ENCODE peak calls at places on chromosome 13, in four cellular contexts. T is H1, L is GM12878, C is HepG2. Z is an unnamed sample.

GRCh38 chr13:66774046-66774445 is 456.1 kb downstream of the PCDH9 start:
- DNase-seq in T (no peak), L (no peak), C (no peak), Z (no peak)

GRCh38 chr13:79541426-79542049 is 60.6 kb downstream of the NDFIP2 start:
- DNase-seq in T (no peak), L (peak), C (peak), Z (peak)

GRCh38 chr13:98910501-98910951 is 67.3 kb downstream of the DOCK9 start:
- DNase-seq in T (no peak), L (no peak), C (peak), Z (no peak)

GRCh38 chr13:66513728-66514127 is 716.4 kb downstream of the PCDH9 start:
- DNase-seq in T (no peak), L (no peak), C (no peak), Z (no peak)

GRCh38 chr13:81686877-81687276 is 1346.0 kb upstream of the SPRY2 start:
- DNase-seq in T (no peak), L (no peak), C (no peak), Z (no peak)

GRCh38 chr13:64480648-64481047 is 2749.5 kb downstream of the PCDH9 start:
- DNase-seq in T (no peak), L (no peak), C (no peak), Z (no peak)

GRCh38 chr13:107185889-107186288 is 618.0 kb upstream of the ARGLU1 start:
- DNase-seq in T (no peak), L (no peak), C (no peak), Z (no peak)

GRCh38 chr13:87810920-87811344 is 139.8 kb downstream of the SLITRK5 start:
- DNase-seq in T (no peak), L (no peak), C (no peak), Z (no peak)

GRCh38 chr13:61709258-61709657 is 293.6 kb upstream of the PCDH20 start:
- DNase-seq in T (no peak), L (no peak), C (no peak), Z (no peak)

GRCh38 chr13:91133941-91134772 is 213.3 kb upstream of the MIR17HG start:
- DNase-seq in T (no peak), L (no peak), C (peak), Z (peak)

GRCh38 chr13:36673838-36674326 is at the start of gene SERTM1:
- DNase-seq in T (peak), L (no peak), C (no peak), Z (peak)

GRCh38 chr13:90445179-90445578 is 902.3 kb upstream of the MIR17HG start:
- DNase-seq in T (peak), L (no peak), C (no peak), Z (peak)

GRCh38 chr13:33722216-33722900 is 95.6 kb upstream of the RFC3 start:
- DNase-seq in T (no peak), L (no peak), C (no peak), Z (no peak)

GRCh38 chr13:24097064-24097463 is 63.5 kb upstream of the SPATA13 start:
- DNase-seq in T (no peak), L (peak), C (peak), Z (no peak)

GRCh38 chr13:101959016-101959415 is 442.8 kb downstream of the FGF14 start:
- DNase-seq in T (no peak), L (no peak), C (no peak), Z (no peak)

GRCh38 chr13:31018511-31018910 is 86.1 kb downstream of the TEX26 start:
- DNase-seq in T (no peak), L (no peak), C (no peak), Z (no peak)

GRCh38 chr13:85650613-85651012 is 148.6 kb downstream of the SLITRK6 start:
- DNase-seq in T (no peak), L (no peak), C (no peak), Z (no peak)

GRCh38 chr13:95571941-95572340 is 19.4 kb downstream of the CLDN10 start:
- DNase-seq in T (no peak), L (no peak), C (no peak), Z (no peak)

GRCh38 chr13:107715496-107715895 is 499.8 kb downstream of the LIG4 start:
- DNase-seq in T (no peak), L (no peak), C (no peak), Z (no peak)

GRCh38 chr13:63436288-63436687 is 2020.6 kb upstream of the PCDH20 start:
- DNase-seq in T (no peak), L (no peak), C (no peak), Z (no peak)

GRCh38 chr13:50366488-50367174 is 351.4 kb downstream of the KCNRG start:
- DNase-seq in T (no peak), L (peak), C (no peak), Z (no peak)

GRCh38 chr13:102968572-102969228 is 97.5 kb downstream of the SLC10A2 start:
- DNase-seq in T (no peak), L (no peak), C (peak), Z (no peak)

GRCh38 chr13:41059896-41060722 is 1.2 kb upstream of the WBP4 start:
- DNase-seq in T (peak), L (peak), C (peak), Z (peak)

GRCh38 chr13:25468330-25469178 is 96.8 kb downstream of the ATP8A2 start:
- DNase-seq in T (no peak), L (no peak), C (no peak), Z (no peak)

GRCh38 chr13:112783135-112783945 is 93.5 kb downstream of the ATP11A start:
- DNase-seq in T (no peak), L (no peak), C (no peak), Z (no peak)

GRCh38 chr13:89925107-89925506 is 1422.4 kb upstream of the MIR17HG start:
- DNase-seq in T (no peak), L (no peak), C (peak), Z (no peak)

GRCh38 chr13:23695711-23696512 is 125.7 kb downstream of the TNFRSF19 start:
- DNase-seq in T (no peak), L (no peak), C (no peak), Z (no peak)

GRCh38 chr13:99659234-99659633 is 158.0 kb downstream of the TM9SF2 start:
- DNase-seq in T (no peak), L (no peak), C (no peak), Z (peak)

GRCh38 chr13:30824651-30825050 is 81.4 kb upstream of the MEDAG start:
- DNase-seq in T (no peak), L (no peak), C (no peak), Z (no peak)

GRCh38 chr13:87376081-87376480 is 295.1 kb upstream of the SLITRK5 start:
- DNase-seq in T (no peak), L (no peak), C (no peak), Z (no peak)

GRCh38 chr13:31351376-31351775 is 151.6 kb downstream of the B3GLCT start:
- DNase-seq in T (no peak), L (no peak), C (no peak), Z (no peak)

GRCh38 chr13:95535243-95535642 is 17.3 kb upstream of the CLDN10 start:
- DNase-seq in T (no peak), L (no peak), C (peak), Z (no peak)

GRCh38 chr13:114007566-114007965 is 33.7 kb upstream of the C13orf46 start:
- DNase-seq in T (no peak), L (no peak), C (no peak), Z (no peak)

DNA sequence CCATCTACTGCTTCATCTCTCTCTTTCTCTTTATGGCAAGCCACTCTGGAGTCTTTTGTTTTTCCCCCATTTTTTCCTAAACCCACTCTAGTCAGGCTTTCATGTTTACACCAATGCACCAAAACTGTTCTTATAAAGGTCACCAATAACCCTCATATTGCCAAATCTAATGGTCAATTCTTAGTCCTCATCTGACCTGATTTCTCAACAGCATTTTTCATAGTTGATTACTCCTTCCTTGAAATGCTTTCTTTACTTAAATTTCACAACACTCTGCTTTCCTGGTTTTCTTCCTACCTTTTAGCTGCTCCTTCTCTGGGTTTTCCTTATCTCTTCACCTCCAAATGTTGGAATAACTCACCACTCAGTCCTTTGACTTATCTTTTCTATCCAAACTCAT is 47.9 kb downstream of the MICU2 start:
- DNase-seq in T (no peak), L (no peak), C (no peak), Z (no peak)
- TF ChIP-seq SUZ12 in T (no peak), L (no peak), C (no peak), Z (no peak)

DNA sequence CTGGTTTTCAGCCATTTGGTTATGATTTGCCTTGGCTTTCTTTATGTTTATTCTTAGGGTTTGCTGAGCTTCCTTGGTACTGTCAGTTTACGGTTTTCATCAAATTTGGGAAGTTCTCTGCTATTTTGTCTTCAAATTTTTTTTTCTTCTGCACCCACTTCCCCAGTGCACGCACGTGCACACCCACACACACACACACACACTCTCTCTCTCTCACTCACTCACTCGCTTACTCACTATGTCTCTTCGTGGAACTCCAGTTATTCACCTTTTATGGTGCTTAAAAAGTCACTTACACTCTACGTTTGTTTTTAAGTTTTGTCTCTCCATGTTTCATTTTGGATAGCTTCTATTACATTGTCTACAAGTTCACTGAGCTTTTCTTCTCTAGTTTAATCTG is 7.1 kb downstream of the AKAP11 start:
- DNase-seq in T (no peak), L (no peak), C (no peak), Z (no peak)
- TF ChIP-seq YY1 in T (no peak), L (no peak), C (no peak), Z (no peak)

GRCh38 chr13:110942248-110942981 is 27.5 kb upstream of the ANKRD10 start:
- DNase-seq in T (no peak), L (peak), C (no peak), Z (no peak)

GRCh38 chr13:110944968-110945952 is 30.4 kb upstream of the ANKRD10 start:
- DNase-seq in T (no peak), L (no peak), C (no peak), Z (no peak)

GRCh38 chr13:110949116-110949515 is 34.2 kb upstream of the ANKRD10 start:
- DNase-seq in T (no peak), L (no peak), C (no peak), Z (no peak)

GRCh38 chr13:110946171-110946570 is 31.3 kb upstream of the ANKRD10 start:
- DNase-seq in T (no peak), L (no peak), C (no peak), Z (no peak)

GRCh38 chr13:110944121-110944967 is 29.5 kb upstream of the ANKRD10 start:
- DNase-seq in T (no peak), L (no peak), C (peak), Z (no peak)
- TF ChIP-seq ZNF274 in T (no peak), L (no peak), C (no peak), Z (no peak)

DNA sequence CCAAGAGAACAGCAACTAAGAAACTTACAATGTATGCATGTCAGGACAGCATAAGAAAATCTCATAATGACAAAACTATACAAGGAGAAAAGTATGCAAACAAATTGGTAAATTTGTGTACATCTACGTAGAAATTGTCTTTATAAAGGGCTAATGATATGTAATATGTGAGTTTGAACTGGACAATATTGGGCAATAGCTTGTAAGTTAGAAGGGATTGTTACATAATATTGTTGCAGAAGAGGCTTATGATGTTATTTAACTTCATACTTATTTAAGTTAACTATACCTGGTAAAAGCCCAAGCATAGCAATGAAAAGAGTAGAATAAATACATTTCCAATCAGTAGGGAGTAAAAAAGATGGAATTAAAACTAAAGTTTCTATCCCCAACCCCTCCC is 134.0 kb downstream of the MAB21L1 start:
- DNase-seq in T (no peak), L (no peak), C (no peak), Z (no peak)
- TF ChIP-seq SUZ12 in T (no peak), L (no peak), C (no peak), Z (no peak)

Z was measured in NT2/D1.